ENCODE peak calls at places on chromosomes 16 and 17, in four cellular contexts. H is neural progenitor cell, O is PC-9, T is HCT116. I is an unnamed sample.

GRCh38 chr16:11265124-11265523 is 4.0 kb downstream of the TNP2 start:
- DNase-seq in T (no peak), O (no peak), H (no peak), I (no peak)

GRCh38 chr16:81881228-81881627 is 102.1 kb downstream of the PLCG2 start:
- DNase-seq in O (no peak), H (no peak), T (no peak), I (no peak)

GRCh38 chr17:58306131-58306951 is 22.3 kb downstream of the TSPOAP1 start:
- DNase-seq in H (no peak), O (no peak), T (no peak), I (no peak)

GRCh38 chr17:55588858-55589257 is 77.6 kb upstream of the SMIM36 start:
- DNase-seq in H (no peak), T (no peak), O (no peak), I (peak)

GRCh38 chr16:53664724-53665345 is 38.8 kb downstream of the RPGRIP1L start:
- DNase-seq in H (no peak), T (no peak), O (no peak), I (peak)

GRCh38 chr17:77320501-77321256 is 179.9 kb downstream of the SEC14L1 start:
- DNase-seq in H (no peak), O (peak), T (no peak), I (peak)

GRCh38 chr16:12332553-12332952 is 356.0 kb downstream of the SNX29 start:
- DNase-seq in T (no peak), O (no peak), H (no peak), I (no peak)

GRCh38 chr17:3911271-3912053 is 4.8 kb downstream of the P2RX1 start:
- DNase-seq in T (no peak), H (no peak), O (no peak), I (no peak)

GRCh38 chr17:79861371-79862216 is 22.4 kb upstream of the CBX4 start:
- DNase-seq in T (no peak), O (no peak), H (no peak), I (no peak)

GRCh38 chr17:76524598-76525512 is 12.7 kb downstream of the CYGB start:
- DNase-seq in H (no peak), T (no peak), O (no peak), I (peak)

GRCh38 chr16:149024-149675 is 3.3 kb upstream of the HBZ start:
- DNase-seq in O (peak), H (no peak), T (no peak), I (peak)

GRCh38 chr16:88727871-88728270 is 21.6 kb downstream of the CTU2 start:
- DNase-seq in T (no peak), O (no peak), H (no peak), I (no peak)

GRCh38 chr17:7114875-7115614 is 423 bp upstream of the ASGR2 start:
- DNase-seq in T (no peak), H (no peak), O (no peak), I (no peak)

GRCh38 chr17:13520899-13521572 is 80.7 kb downstream of the HS3ST3A1 start:
- DNase-seq in T (no peak), O (no peak), H (no peak), I (peak)

GRCh38 chr16:4318171-4318910 is 2.5 kb downstream of the GLIS2 start:
- DNase-seq in O (no peak), H (peak), T (no peak), I (no peak)

GRCh38 chr16:17364319-17365210 is 106.2 kb downstream of the XYLT1 start:
- DNase-seq in T (no peak), O (no peak), H (no peak), I (peak)

GRCh38 chr17:27552467-27552779 is 78.6 kb upstream of the LGALS9 start:
- DNase-seq in H (no peak), O (peak), T (peak), I (peak)

GRCh38 chr17:82019905-82020873 is 2.5 kb downstream of the CENPX start:
- DNase-seq in T (peak), H (peak), O (peak), I (peak)

GRCh38 chr17:44499722-44500121 is 3.5 kb downstream of the GPATCH8 start:
- DNase-seq in T (no peak), H (no peak), O (no peak), I (no peak)

GRCh38 chr17:17125136-17126084 is 80.7 kb downstream of the PLD6 start:
- DNase-seq in H (peak), T (no peak), O (no peak), I (no peak)

GRCh38 chr17:27207073-27207511 is 86.8 kb upstream of the WSB1 start:
- DNase-seq in O (no peak), H (no peak), T (peak), I (peak)

GRCh38 chr17:77332034-77332971 is 191.5 kb downstream of the SEC14L1 start:
- DNase-seq in T (no peak), O (peak), H (no peak), I (no peak)

GRCh38 chr17:44360826-44361225 is 2.8 kb downstream of the FAM171A2 start:
- DNase-seq in O (no peak), T (no peak), H (peak), I (peak)

GRCh38 chr16:13896543-13897182 is 23.3 kb upstream of the ERCC4 start:
- DNase-seq in O (no peak), T (peak), H (no peak), I (no peak)

DNA sequence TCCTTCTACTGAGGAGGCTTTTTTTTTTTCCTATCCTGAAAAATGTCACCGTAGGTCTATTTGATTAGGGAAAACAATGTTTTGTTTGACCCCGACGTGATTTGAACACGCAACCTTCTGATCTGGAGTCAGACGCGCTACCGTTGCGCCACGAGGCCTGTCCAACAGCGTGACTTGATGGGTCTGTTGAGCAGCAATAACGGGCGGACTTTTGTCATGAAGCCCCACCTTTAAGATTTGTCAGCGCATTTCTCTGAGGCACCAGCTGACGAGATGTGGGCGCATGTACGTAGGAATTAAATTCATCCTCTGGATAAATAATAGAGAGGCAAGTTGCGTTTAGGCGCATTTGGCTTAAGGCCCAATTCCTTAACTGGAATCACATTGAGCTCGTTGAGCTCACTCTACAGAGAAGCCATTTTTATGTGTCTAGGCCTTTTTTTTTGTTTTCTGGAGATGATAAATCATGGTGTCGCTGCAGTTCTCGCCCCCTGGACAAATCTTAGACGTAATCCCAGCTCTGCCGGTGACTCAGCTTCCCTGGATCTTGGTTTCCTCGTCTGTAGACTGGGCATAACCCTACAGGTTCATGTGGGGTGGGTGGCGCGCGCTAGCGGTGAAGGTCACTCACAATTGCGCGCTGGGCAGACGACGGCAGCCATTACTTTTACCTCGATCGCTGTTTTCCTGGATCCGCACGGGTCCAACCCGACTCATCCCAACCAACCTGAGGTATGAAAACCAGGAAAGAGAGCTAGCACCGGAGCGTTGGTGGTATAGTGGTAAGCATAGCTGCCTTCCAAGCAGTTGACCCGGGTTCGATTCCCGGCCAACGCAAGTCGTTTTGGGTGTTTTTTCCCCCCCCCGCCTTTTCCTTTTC is 10.6 kb upstream of the AURKB start:
- DNase-seq in O (peak), T (peak), H (peak), I (peak)
- H3K4me2 ChIP-seq in O (peak), T (peak), H (peak), I (peak)

GRCh38 chr17:48749621-48750553 is 21.3 kb upstream of the HOXB13 start:
- DNase-seq in O (no peak), H (peak), T (no peak), I (no peak)
- TF ChIP-seq EZH2 in O (no peak), H (peak), T (no peak), I (peak)

GRCh38 chr16:86784267-86784626 is 205.9 kb downstream of the FOXL1 start:
- DNase-seq in O (no peak), T (no peak), H (no peak), I (peak)
- H3K4me2 ChIP-seq in O (no peak), T (no peak), H (no peak), I (peak)

GRCh38 chr17:72119280-72119962 is 1.4 kb upstream of the SOX9 start:
- DNase-seq in H (no peak), T (no peak), O (no peak), I (no peak)

GRCh38 chr17:72118588-72119279 is 2.1 kb upstream of the SOX9 start:
- DNase-seq in H (peak), T (peak), O (peak), I (peak)

GRCh38 chr17:72116692-72117469 is 3.9 kb upstream of the SOX9 start:
- DNase-seq in O (no peak), H (peak), T (no peak), I (no peak)

GRCh38 chr17:72117470-72117747 is 3.4 kb upstream of the SOX9 start:
- DNase-seq in O (no peak), H (no peak), T (no peak), I (no peak)

GRCh38 chr17:72117748-72118587 is 2.9 kb upstream of the SOX9 start:
- DNase-seq in H (peak), T (no peak), O (peak), I (peak)
- TF ChIP-seq EZH2 in H (peak), T (no peak), O (no peak), I (peak)

DNA sequence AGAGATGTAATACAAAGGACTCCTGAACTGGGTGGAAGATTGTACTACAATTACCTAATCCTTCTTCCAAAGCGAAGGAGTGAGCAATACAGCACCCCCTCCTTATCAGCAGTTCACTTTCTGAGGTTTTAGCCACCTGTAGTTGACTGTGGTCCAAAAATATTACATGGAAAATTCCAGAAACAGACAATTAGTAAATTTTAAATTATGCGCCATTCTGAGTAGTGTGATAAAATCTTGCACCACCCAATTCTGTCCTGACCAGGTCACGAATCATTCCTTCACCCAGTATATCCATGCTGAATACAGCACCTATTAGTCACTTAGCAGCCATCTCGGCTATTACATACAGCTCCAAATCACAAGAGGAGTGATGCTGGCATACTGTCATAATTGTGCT is 23.2 kb downstream of the VPS53 start:
- DNase-seq in O (peak), H (no peak), T (no peak), I (peak)
- H3K4me2 ChIP-seq in O (peak), H (no peak), T (no peak), I (peak)

GRCh38 chr16:67431077-67431804 is at the start of gene HSD11B2:
- DNase-seq in T (peak), O (peak), H (peak), I (peak)

GRCh38 chr16:67429799-67430503 is 970 bp upstream of the HSD11B2 start:
- DNase-seq in H (no peak), T (no peak), O (no peak), I (no peak)

GRCh38 chr16:67429053-67429798 is 1.7 kb upstream of the HSD11B2 start:
- DNase-seq in T (no peak), H (no peak), O (no peak), I (no peak)

GRCh38 chr16:67431805-67432476 is 1.0 kb downstream of the HSD11B2 start:
- DNase-seq in T (no peak), H (peak), O (no peak), I (no peak)

DNA sequence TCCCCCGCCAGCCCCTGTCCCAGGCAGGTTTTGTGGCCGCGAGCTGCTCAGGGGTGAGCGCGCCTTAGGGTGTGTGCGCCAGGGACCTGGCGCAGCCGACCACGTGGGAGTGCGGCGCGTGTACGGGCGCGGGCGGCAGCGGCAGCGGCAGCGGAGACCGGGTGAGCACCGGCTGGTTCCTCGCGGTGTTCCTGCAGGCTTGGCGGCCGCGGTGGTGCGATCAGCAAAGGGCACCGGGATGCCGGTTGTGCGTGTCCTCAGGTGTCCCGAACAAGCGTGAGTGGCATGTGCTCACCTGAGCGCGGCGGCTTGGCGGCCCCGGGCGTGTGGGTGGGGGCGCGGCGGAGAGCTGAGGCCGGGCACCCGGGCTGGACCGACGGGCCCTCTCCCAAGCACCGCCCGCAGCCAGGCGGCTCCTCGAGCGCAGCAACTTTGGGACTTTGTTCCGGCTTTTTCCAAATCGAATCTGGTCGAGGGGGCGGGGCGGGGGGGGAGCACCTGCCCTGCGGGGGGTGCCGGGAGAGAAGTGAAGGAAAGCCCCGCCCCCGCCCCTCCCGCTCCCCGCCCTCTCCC is 331 bp upstream of the HSD11B2 start:
- DNase-seq in T (no peak), H (peak), O (peak), I (peak)
- TF ChIP-seq EZH2 in T (no peak), H (peak), O (no peak), I (no peak)

GRCh38 chr17:73261952-73262675 is 434 bp upstream of the CPSF4L start:
- DNase-seq in O (no peak), H (peak), T (no peak), I (no peak)
- H3K4me2 ChIP-seq in O (no peak), H (peak), T (no peak), I (no peak)

GRCh38 chr17:36945959-36946725 is 2.6 kb upstream of the AATF start:
- DNase-seq in T (no peak), O (no peak), H (peak), I (no peak)
- TF ChIP-seq EZH2 in T (no peak), O (no peak), H (peak), I (no peak)

DNA sequence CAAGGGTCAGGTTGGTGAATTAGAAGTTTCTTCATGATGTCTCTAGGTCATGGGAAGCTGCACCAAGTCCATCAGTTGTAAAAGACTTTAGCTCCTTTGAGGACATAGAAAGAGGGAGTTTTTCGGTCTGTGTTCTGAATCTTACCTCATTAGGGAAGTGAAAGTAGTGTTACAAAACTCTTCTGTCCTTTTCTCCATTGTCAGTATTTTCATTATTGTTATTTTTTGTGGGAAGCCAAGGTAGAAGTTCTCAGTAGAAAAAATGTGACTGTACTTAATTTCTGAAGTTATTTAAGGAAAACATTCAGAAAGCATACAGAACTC is 24.2 kb downstream of the MAP3K3 start:
- DNase-seq in O (no peak), H (no peak), T (no peak), I (no peak)
- H3K4me2 ChIP-seq in O (no peak), H (no peak), T (no peak), I (no peak)

DNA sequence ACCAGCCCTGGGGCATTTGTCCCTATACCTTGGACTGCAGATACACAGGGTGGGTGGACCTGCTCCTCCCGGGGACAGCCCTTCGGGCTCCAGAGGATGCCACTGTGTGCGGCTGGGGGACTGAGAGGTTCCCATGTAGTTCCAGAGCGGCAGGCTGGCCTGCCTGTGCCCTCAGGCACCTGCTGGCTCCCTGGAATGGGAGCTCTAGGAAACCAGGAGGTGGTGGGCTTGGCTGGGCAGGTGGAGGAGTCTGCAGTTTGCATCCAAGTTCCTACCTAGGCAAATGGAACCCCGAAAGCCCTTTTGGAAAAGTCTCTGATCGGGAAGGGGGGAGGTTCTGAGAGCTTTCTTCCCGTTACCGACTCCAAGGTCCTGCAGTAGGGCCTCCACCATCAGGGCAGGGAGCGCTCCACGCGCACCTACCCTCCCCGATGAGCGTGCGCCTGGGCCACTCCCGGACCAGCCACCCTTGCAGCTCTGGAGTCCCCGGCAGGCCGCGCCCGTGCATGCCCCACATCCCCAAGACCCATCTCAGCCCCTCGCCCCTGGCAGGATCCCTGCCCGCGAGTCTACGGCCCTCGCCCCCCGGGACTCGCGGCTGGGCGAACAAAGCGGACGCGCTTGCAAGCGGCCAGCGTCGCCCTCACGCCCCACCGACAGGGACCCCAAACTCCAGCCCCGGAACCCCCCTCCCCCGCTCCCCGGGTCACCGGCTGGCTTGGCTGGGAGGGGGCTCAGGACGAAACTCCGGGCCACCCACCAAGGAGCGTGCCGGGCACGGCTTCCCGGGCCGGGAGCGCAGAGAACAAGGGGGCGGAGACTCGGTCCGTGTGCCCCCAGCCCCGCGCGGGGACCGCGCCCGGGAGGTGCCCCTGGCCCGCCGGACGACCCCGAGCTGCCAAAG is 707 bp downstream of the DBNDD1 start:
- DNase-seq in O (peak), T (no peak), H (peak), I (peak)
- TF ChIP-seq EZH2 in O (no peak), T (no peak), H (no peak), I (no peak)

I was measured in GM23248.